ENCODE peak calls at places on chromosome 13, in five cellular contexts. F is A549, T is BE2C, E is lower leg skin, Y is prostate gland. C is an unnamed sample.

GRCh38 chr13:113141591-113141950 is 16.9 kb upstream of the PROZ start:
- DNase-seq in T (no peak), Y (no peak), F (no peak), E (peak), C (no peak)

GRCh38 chr13:64347662-64348061 is 2882.5 kb downstream of the PCDH9 start:
- DNase-seq in F (no peak), T (no peak), Y (no peak), E (no peak), C (no peak)

GRCh38 chr13:75445717-75446529 is 36.0 kb downstream of the TBC1D4 start:
- DNase-seq in F (no peak), T (no peak), E (no peak), Y (no peak), C (no peak)

GRCh38 chr13:110454956-110455355 is 106.6 kb downstream of the RAB20 start:
- DNase-seq in T (no peak), F (no peak), E (no peak), Y (no peak), C (no peak)

GRCh38 chr13:79775830-79776229 is 294.9 kb downstream of the NDFIP2 start:
- DNase-seq in T (peak), F (peak), E (no peak), Y (no peak), C (peak)

GRCh38 chr13:30408319-30409101 is 13.8 kb upstream of the UBE2L5 start:
- DNase-seq in F (peak), E (peak), Y (peak), T (peak), C (peak)

GRCh38 chr13:92513672-92514071 is 712.9 kb upstream of the GPC6 start:
- DNase-seq in E (no peak), Y (no peak), T (no peak), F (no peak), C (no peak)

GRCh38 chr13:20360835-20361412 is 128.8 kb upstream of the GJB6 start:
- DNase-seq in T (no peak), F (no peak), Y (no peak), E (no peak), C (no peak)

GRCh38 chr13:82719987-82720386 is 1162.3 kb downstream of the SLITRK1 start:
- DNase-seq in E (no peak), T (no peak), Y (no peak), F (no peak), C (no peak)

GRCh38 chr13:29021311-29021710 is 201.2 kb downstream of the MTUS2 start:
- DNase-seq in T (no peak), F (no peak), Y (no peak), E (no peak), C (no peak)

GRCh38 chr13:20848203-20848602 is 54.3 kb downstream of the XPO4 start:
- DNase-seq in F (no peak), Y (no peak), E (no peak), T (no peak), C (no peak)

GRCh38 chr13:44050450-44051063 is 170.9 kb downstream of the LACC1 start:
- DNase-seq in F (no peak), E (no peak), Y (no peak), T (no peak), C (peak)

GRCh38 chr13:44899967-44900366 is 89.3 kb downstream of the NUFIP1 start:
- DNase-seq in T (no peak), F (no peak), Y (no peak), E (no peak), C (no peak)

GRCh38 chr13:40895715-40896184 is 106.3 kb downstream of the SLC25A15 start:
- DNase-seq in T (no peak), F (no peak), Y (peak), E (no peak), C (peak)

GRCh38 chr13:95301947-95302386 is 716 bp upstream of the ABCC4 start:
- DNase-seq in F (no peak), E (no peak), T (no peak), Y (no peak), C (no peak)

GRCh38 chr13:32135655-32136054 is 104.1 kb downstream of the FRY start:
- DNase-seq in T (no peak), F (no peak), Y (no peak), E (no peak), C (no peak)

GRCh38 chr13:51978836-51979556 is 32.3 kb downstream of the ATP7B start:
- DNase-seq in F (no peak), E (no peak), T (no peak), Y (no peak), C (no peak)

GRCh38 chr13:38166121-38166520 is 183.5 kb upstream of the UFM1 start:
- DNase-seq in Y (no peak), F (no peak), T (no peak), E (no peak), C (no peak)

GRCh38 chr13:35356572-35356971 is 119.9 kb downstream of the MAB21L1 start:
- DNase-seq in Y (no peak), F (no peak), E (no peak), T (no peak), C (no peak)

GRCh38 chr13:106573855-106574254 is 5.9 kb upstream of the ARGLU1 start:
- DNase-seq in F (no peak), T (no peak), E (peak), Y (no peak), C (no peak)

GRCh38 chr13:88541993-88542392 is 870.8 kb downstream of the SLITRK5 start:
- DNase-seq in T (no peak), F (no peak), Y (no peak), E (no peak), C (no peak)

GRCh38 chr13:39311619-39312018 is 273.4 kb downstream of the NHLRC3 start:
- DNase-seq in E (no peak), Y (peak), T (no peak), F (no peak), C (no peak)

GRCh38 chr13:24076124-24076523 is 84.4 kb upstream of the SPATA13 start:
- DNase-seq in F (peak), T (no peak), Y (peak), E (no peak), C (peak)

GRCh38 chr13:41465215-41465907 is 8.0 kb downstream of the RGCC start:
- DNase-seq in Y (no peak), T (no peak), E (no peak), F (no peak), C (no peak)

GRCh38 chr13:111956261-111957151 is 110.4 kb upstream of the SOX1 start:
- DNase-seq in T (no peak), E (peak), Y (no peak), F (no peak), C (no peak)

GRCh38 chr13:65133094-65133493 is 2097.0 kb downstream of the PCDH9 start:
- DNase-seq in Y (no peak), F (no peak), E (no peak), T (no peak), C (no peak)

GRCh38 chr13:92727118-92727517 is 499.5 kb upstream of the GPC6 start:
- DNase-seq in Y (no peak), E (no peak), T (no peak), F (no peak), C (no peak)

GRCh38 chr13:41356788-41357187 is 45.7 kb downstream of the NAA16 start:
- DNase-seq in E (no peak), T (no peak), Y (no peak), F (no peak), C (no peak)

GRCh38 chr13:95707035-95707434 is 30.1 kb downstream of the DNAJC3 start:
- DNase-seq in T (no peak), Y (no peak), E (no peak), F (no peak), C (no peak)

GRCh38 chr13:49320975-49321374 is 73.2 kb downstream of the CDADC1 start:
- DNase-seq in T (no peak), E (no peak), F (no peak), Y (no peak), C (no peak)

GRCh38 chr13:26041476-26041875 is 10.3 kb downstream of the SHISA2 start:
- DNase-seq in Y (no peak), F (no peak), T (no peak), E (no peak), C (no peak)

GRCh38 chr13:75437582-75438318 is 44.2 kb downstream of the TBC1D4 start:
- DNase-seq in F (no peak), Y (no peak), E (no peak), T (no peak), C (no peak)

GRCh38 chr13:23453132-23453531 is 19.6 kb upstream of the SACS start:
- DNase-seq in E (no peak), F (no peak), Y (no peak), T (no peak), C (no peak)

GRCh38 chr13:79096099-79096498 is 310.0 kb downstream of the RBM26 start:
- DNase-seq in F (no peak), T (no peak), E (no peak), Y (no peak), C (no peak)

GRCh38 chr13:113956571-113956970 is 17.3 kb downstream of the C13orf46 start:
- DNase-seq in E (no peak), F (no peak), T (no peak), Y (no peak), C (no peak)

GRCh38 chr13:80921556-80921955 is 580.6 kb upstream of the SPRY2 start:
- DNase-seq in F (no peak), E (no peak), Y (no peak), T (no peak), C (no peak)

GRCh38 chr13:46728777-46729176 is 68.2 kb downstream of the ESD start:
- DNase-seq in E (no peak), T (peak), Y (no peak), F (peak), C (no peak)
- TF ChIP-seq CTCF in E (no peak), T (peak), Y (no peak), F (no peak), C (no peak)

DNA sequence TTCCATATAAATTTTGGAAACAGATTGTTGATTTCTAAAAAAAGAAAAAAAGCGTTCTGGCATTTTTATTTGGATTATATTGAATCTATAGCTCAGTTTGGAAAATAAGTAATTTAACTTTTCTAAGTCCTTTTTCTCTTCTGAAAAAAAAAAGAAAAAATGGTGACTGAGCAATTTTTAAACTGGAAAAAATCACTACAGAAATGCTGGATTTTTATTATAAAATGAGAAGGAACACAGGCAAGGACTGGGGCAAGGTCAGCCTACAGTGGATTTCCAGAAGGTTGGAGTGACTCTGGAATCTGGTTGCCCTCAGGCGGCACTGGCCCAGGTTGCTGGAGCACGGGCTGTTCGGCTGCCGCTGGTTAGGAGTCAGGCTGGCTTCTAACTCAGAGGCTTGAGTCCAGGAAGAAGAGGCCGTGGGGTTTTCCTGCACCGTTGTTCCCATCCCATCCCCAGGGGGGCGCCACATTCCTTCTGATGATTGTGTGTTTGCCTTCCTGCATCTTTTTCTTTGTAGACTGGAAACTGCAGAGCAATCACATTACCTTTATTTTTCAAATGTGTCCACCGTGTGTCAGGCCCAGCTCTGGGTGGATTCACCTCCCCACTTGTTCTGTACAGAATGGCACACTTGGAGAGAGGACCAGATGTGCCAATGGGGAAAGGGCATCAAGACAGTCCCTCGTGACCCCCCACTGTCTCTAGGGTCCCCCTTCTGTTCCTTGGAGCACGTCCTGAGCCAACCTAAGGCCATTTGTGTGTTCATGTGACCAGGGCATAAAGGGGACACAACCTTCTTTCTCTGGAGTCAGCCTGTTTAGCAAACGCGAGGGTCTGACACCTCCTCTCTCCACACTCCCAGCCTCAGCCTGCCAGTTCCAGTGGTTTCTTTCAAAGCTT is 44.5 kb upstream of the GTF3A start:
- DNase-seq in E (peak), T (peak), Y (peak), F (peak), C (peak)
- TF ChIP-seq CTCF in E (peak), T (peak), Y (peak), F (peak), C (peak)

DNA sequence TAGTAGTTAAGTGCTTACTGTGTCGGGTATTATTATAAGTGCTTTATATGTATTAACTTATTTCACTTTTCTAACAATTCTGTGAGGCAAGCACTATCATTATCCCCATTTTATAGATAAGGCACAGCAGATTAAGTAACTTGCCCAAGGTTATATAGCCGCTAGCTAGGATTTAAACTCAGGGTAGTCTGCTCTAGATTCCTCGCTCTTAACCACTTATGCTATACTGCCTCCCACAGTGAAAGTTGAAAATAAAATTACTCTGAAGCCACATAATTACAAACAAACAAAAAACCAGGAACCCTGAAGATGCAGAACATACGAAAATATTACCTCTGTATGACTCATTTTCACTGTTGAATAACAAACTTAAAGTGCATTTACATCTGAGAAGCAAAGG is 3.9 kb downstream of the TEX30 start:
- DNase-seq in F (no peak), T (no peak), E (no peak), Y (no peak), C (no peak)
- TF ChIP-seq CTCF in F (no peak), T (peak), E (no peak), Y (no peak), C (no peak)

GRCh38 chr13:99087130-99087953 is 109.5 kb upstream of the DOCK9 start:
- DNase-seq in Y (peak), F (peak), E (peak), T (peak), C (peak)
- TF ChIP-seq CTCF in Y (peak), F (no peak), E (no peak), T (peak), C (no peak)